ENCODE peak calls at places on chromosomes 11 and 22, in eight cellular contexts. T, V, I, E, P, Y, Q and K are unnamed samples.

GRCh38 chr11:32852142-32852541 is 22.4 kb downstream of the PRRG4 start:
- DNase-seq in P (no peak), E (peak), V (peak), I (no peak), Y (no peak), Q (peak), T (no peak), K (peak)

GRCh38 chr11:14300661-14301304 is 58.2 kb downstream of the RRAS2 start:
- DNase-seq in Q (peak), T (peak), Y (no peak), P (peak), I (peak), E (peak), V (peak), K (peak)

GRCh38 chr11:64472593-64473455 is 113.9 kb downstream of the RPS6KA4 start:
- DNase-seq in T (no peak), I (no peak), Q (no peak), V (no peak), P (no peak), Y (no peak), E (no peak), K (no peak)

GRCh38 chr11:67368621-67369020 is 4.8 kb downstream of the CLCF1 start:
- DNase-seq in P (no peak), T (no peak), I (no peak), Q (no peak), Y (no peak), V (no peak), E (no peak), K (no peak)

GRCh38 chr22:36728505-36728904 is 25.0 kb upstream of the CACNG2 start:
- DNase-seq in Q (no peak), E (no peak), P (no peak), T (no peak), I (no peak), Y (peak), V (no peak), K (no peak)

GRCh38 chr22:33018232-33018864 is 39.8 kb downstream of the SYN3 start:
- DNase-seq in Y (peak), P (peak), T (peak), Q (peak), I (peak), V (peak), E (peak), K (peak)

GRCh38 chr22:22670076-22670795 is 25.8 kb downstream of the GGTLC2 start:
- DNase-seq in V (no peak), Q (no peak), P (no peak), I (no peak), Y (no peak), T (no peak), E (no peak), K (no peak)

GRCh38 chr11:75144716-75145014 is 6.2 kb upstream of the SLCO2B1 start:
- DNase-seq in T (no peak), V (no peak), I (no peak), E (no peak), Q (no peak), Y (no peak), P (no peak), K (no peak)

GRCh38 chr11:111336582-111337256 is 38.4 kb downstream of the POU2AF3 start:
- DNase-seq in Q (peak), Y (no peak), E (peak), V (peak), T (no peak), I (no peak), P (no peak), K (no peak)

GRCh38 chr11:64880240-64881001 is 2.0 kb upstream of the EHD1 start:
- DNase-seq in Q (no peak), E (peak), V (no peak), I (peak), P (no peak), Y (no peak), T (no peak), K (no peak)

GRCh38 chr11:97537407-97538150 is 1147.8 kb downstream of the JRKL start:
- DNase-seq in T (no peak), V (no peak), P (no peak), E (no peak), Q (no peak), Y (no peak), I (no peak), K (no peak)

GRCh38 chr22:50718352-50718709 is 19.7 kb upstream of the ACR start:
- DNase-seq in Y (no peak), T (no peak), Q (no peak), V (no peak), I (no peak), E (no peak), P (no peak), K (no peak)

GRCh38 chr11:62770778-62771143 is 435 bp upstream of the TAF6L start:
- DNase-seq in Q (no peak), I (peak), V (peak), T (no peak), E (no peak), Y (no peak), P (no peak), K (no peak)

GRCh38 chr11:88579466-88579865 is 241.9 kb upstream of the CTSC start:
- DNase-seq in V (no peak), Y (no peak), T (no peak), P (no peak), E (no peak), Q (no peak), I (no peak), K (no peak)

GRCh38 chr11:118691926-118692830 is 12.7 kb upstream of the TREH start:
- DNase-seq in T (no peak), V (peak), I (no peak), Q (peak), Y (no peak), E (peak), P (peak), K (peak)

GRCh38 chr11:29844701-29845379 is 172.0 kb downstream of the KCNA4 start:
- DNase-seq in V (no peak), I (no peak), E (no peak), T (no peak), Q (no peak), P (no peak), Y (no peak), K (no peak)

GRCh38 chr22:33841281-33842005 is 78.8 kb downstream of the LARGE1 start:
- DNase-seq in P (no peak), E (peak), Q (no peak), Y (no peak), V (peak), I (no peak), T (no peak), K (no peak)

GRCh38 chr11:68045900-68046299 is 7.1 kb downstream of the TCIRG1 start:
- DNase-seq in Q (no peak), Y (no peak), V (no peak), T (no peak), I (peak), P (no peak), E (no peak), K (no peak)

GRCh38 chr11:133533205-133533604 is 904 bp upstream of the OPCML start:
- DNase-seq in P (no peak), Y (no peak), V (no peak), T (no peak), I (no peak), E (no peak), Q (no peak), K (no peak)

GRCh38 chr22:33300165-33300564 is 242.0 kb upstream of the SYN3 start:
- DNase-seq in I (no peak), P (no peak), Q (no peak), V (no peak), Y (no peak), T (no peak), E (no peak), K (no peak)

GRCh38 chr11:61516675-61517516 is 8.3 kb downstream of the LRRC10B start:
- DNase-seq in P (peak), I (no peak), Y (no peak), V (no peak), Q (peak), T (peak), E (peak), K (peak)

GRCh38 chr11:119688362-119688761 is 40.6 kb downstream of the NECTIN1 start:
- DNase-seq in P (no peak), T (no peak), Y (no peak), E (no peak), I (no peak), V (no peak), Q (no peak), K (no peak)

GRCh38 chr22:31262369-31263133 is 29.7 kb downstream of the PIK3IP1 start:
- DNase-seq in Q (no peak), P (no peak), V (no peak), I (peak), Y (no peak), T (no peak), E (no peak), K (no peak)

GRCh38 chr22:19176732-19177131 is 1.8 kb downstream of the SLC25A1 start:
- DNase-seq in Q (no peak), V (no peak), P (no peak), Y (no peak), E (no peak), T (no peak), I (no peak), K (no peak)

GRCh38 chr11:58576792-58577440 is 1.3 kb upstream of the LPXN start:
- DNase-seq in V (peak), T (no peak), Q (peak), P (no peak), I (no peak), Y (no peak), E (peak), K (peak)

GRCh38 chr11:121152764-121153163 is 51.7 kb downstream of the TECTA start:
- DNase-seq in V (no peak), T (no peak), E (no peak), P (no peak), Q (no peak), I (no peak), Y (no peak), K (no peak)

GRCh38 chr22:38953577-38954413 is 3.6 kb upstream of the APOBEC3A start:
- DNase-seq in I (no peak), T (no peak), E (peak), Q (no peak), Y (no peak), P (no peak), V (peak), K (no peak)

GRCh38 chr11:123694551-123694950 is 40.1 kb upstream of the SCN3B start:
- DNase-seq in V (peak), I (no peak), E (peak), Q (no peak), T (no peak), Y (no peak), P (no peak), K (no peak)

GRCh38 chr11:57154718-57155117 is 27.0 kb upstream of the LRRC55 start:
- DNase-seq in V (peak), P (no peak), T (no peak), I (no peak), Q (peak), E (peak), Y (no peak), K (no peak)

GRCh38 chr22:45757068-45757467 is 85.4 kb downstream of the ATXN10 start:
- DNase-seq in E (no peak), Q (peak), I (no peak), Y (peak), V (peak), T (no peak), P (no peak), K (no peak)

GRCh38 chr11:113907155-113907554 is 2.6 kb downstream of the HTR3B start:
- DNase-seq in T (no peak), Y (no peak), I (no peak), V (no peak), Q (no peak), P (no peak), E (no peak), K (no peak)

GRCh38 chr11:113908107-113908506 is 3.5 kb downstream of the HTR3B start:
- DNase-seq in P (no peak), T (no peak), E (no peak), Y (peak), V (no peak), Q (no peak), I (no peak), K (no peak)

GRCh38 chr11:113906038-113906437 is 1.4 kb downstream of the HTR3B start:
- DNase-seq in V (peak), E (peak), Y (no peak), I (no peak), Q (peak), P (no peak), T (peak), K (peak)

GRCh38 chr11:113907681-113908080 is 3.1 kb downstream of the HTR3B start:
- DNase-seq in P (no peak), I (no peak), T (no peak), V (no peak), E (no peak), Q (no peak), Y (peak), K (no peak)

GRCh38 chr11:113906515-113906914 is 1.9 kb downstream of the HTR3B start:
- DNase-seq in Y (peak), E (no peak), Q (no peak), I (no peak), T (peak), P (no peak), V (no peak), K (no peak)
- TF ChIP-seq CTCF in Y (no peak), E (no peak), Q (no peak), I (no peak), T (no peak), P (no peak), V (no peak), K (no peak)

GRCh38 chr11:110090466-110091026 is 2.6 kb upstream of the ZC3H12C start:
- DNase-seq in T (no peak), E (no peak), Q (no peak), Y (no peak), I (no peak), P (no peak), V (no peak), K (no peak)

GRCh38 chr11:110093407-110094297 is 460 bp downstream of the ZC3H12C start:
- DNase-seq in Y (peak), E (peak), T (peak), Q (peak), V (peak), I (peak), P (no peak), K (peak)

GRCh38 chr11:110091995-110092576 is 1.1 kb upstream of the ZC3H12C start:
- DNase-seq in E (no peak), T (no peak), Q (no peak), I (no peak), P (no peak), Y (no peak), V (peak), K (no peak)

GRCh38 chr11:110094298-110095073 is 1.3 kb downstream of the ZC3H12C start:
- DNase-seq in V (no peak), Q (no peak), I (no peak), P (no peak), Y (no peak), T (no peak), E (no peak), K (no peak)

GRCh38 chr11:110092577-110093406 is at the start of gene ZC3H12C:
- DNase-seq in P (no peak), Q (peak), V (peak), I (peak), Y (peak), T (peak), E (peak), K (peak)
- TF ChIP-seq CTCF in P (no peak), Q (peak), V (peak), I (peak), Y (peak), T (peak), E (peak), K (peak)

DNA sequence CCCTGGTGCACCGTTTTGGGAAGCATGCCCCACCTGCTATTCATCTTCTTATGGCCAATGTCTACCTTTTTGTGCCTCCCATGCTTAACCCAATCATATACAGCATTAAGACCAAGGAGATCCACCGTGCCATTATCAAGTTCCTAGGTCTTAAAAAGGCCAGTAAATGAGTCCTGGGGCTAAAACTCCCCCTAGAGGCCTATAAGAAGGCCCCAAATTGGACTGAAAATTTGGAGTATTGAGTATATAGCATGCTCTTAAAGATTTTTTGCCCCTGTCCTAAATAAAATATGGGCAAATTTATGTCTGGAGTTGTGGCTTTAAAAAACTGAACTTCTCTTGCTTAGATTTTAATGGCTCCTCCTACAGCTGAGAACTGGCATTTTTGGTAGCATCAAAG is 6.6 kb downstream of the OR51M1 start:
- DNase-seq in I (no peak), T (no peak), Y (no peak), V (no peak), Q (no peak), P (no peak), E (no peak), K (no peak)
- TF ChIP-seq CTCF in I (no peak), T (no peak), Y (no peak), V (no peak), Q (no peak), P (no peak), E (no peak), K (peak)

GRCh38 chr11:92397356-92397755 is 172.7 kb downstream of the FAT3 start:
- DNase-seq in I (no peak), Q (no peak), E (no peak), P (no peak), T (no peak), Y (no peak), V (no peak), K (no peak)
- TF ChIP-seq CTCF in I (no peak), Q (no peak), E (no peak), P (no peak), T (no peak), Y (no peak), V (no peak), K (no peak)

GRCh38 chr11:1825039-1825740 is 9.6 kb upstream of the SYT8 start:
- DNase-seq in Q (peak), E (no peak), P (no peak), V (no peak), Y (no peak), I (peak), T (peak), K (no peak)

GRCh38 chr11:1827095-1827797 is 7.5 kb upstream of the SYT8 start:
- DNase-seq in E (peak), V (peak), Q (peak), T (peak), I (peak), Y (peak), P (no peak), K (peak)

GRCh38 chr11:1827931-1828330 is 6.9 kb upstream of the SYT8 start:
- DNase-seq in T (no peak), P (no peak), E (no peak), I (no peak), Q (no peak), Y (no peak), V (no peak), K (no peak)

GRCh38 chr11:1825785-1826451 is 8.9 kb upstream of the SYT8 start:
- DNase-seq in Q (no peak), Y (no peak), E (no peak), V (no peak), T (no peak), P (no peak), I (no peak), K (no peak)

GRCh38 chr11:1826552-1827094 is 8.2 kb upstream of the SYT8 start:
- DNase-seq in T (peak), Y (no peak), Q (peak), V (peak), I (no peak), E (peak), P (no peak), K (no peak)
- TF ChIP-seq CTCF in T (no peak), Y (peak), Q (peak), V (peak), I (no peak), E (peak), P (no peak), K (peak)

GRCh38 chr22:41966607-41967240 is 2.5 kb upstream of the SEPTIN3 start:
- DNase-seq in T (peak), V (peak), Q (peak), Y (no peak), E (peak), I (no peak), P (no peak), K (peak)
- TF ChIP-seq CTCF in T (no peak), V (peak), Q (peak), Y (peak), E (peak), I (peak), P (peak), K (peak)

GRCh38 chr11:35163707-35164496 is 24.9 kb downstream of the CD44 start:
- DNase-seq in Q (no peak), E (no peak), P (no peak), Y (no peak), T (no peak), I (no peak), V (no peak), K (no peak)
- TF ChIP-seq CTCF in Q (peak), E (peak), P (peak), Y (peak), T (no peak), I (no peak), V (peak), K (peak)